ENCODE peak calls at places on chromosomes 1 and 21, in eight cellular contexts. I is RWPE2; V is GM04504; E is hippocampal formation; L is Ammon's horn; T is ACHN; P is NCI-H1092 treated with DMSO at 0.1 percent for 48 hours; N is stimulated activated CD4-positive, alpha-beta T cell treated with anti-CD3 and anti-CD28 coated beads, TNF-alpha, amount 100 ng/mL, for 1 hour. J is an unnamed sample.
A peak's percentile ranks its signal among the peaks of the same experiment; 100 is the strongest.

GRCh38 chr1:226446058-226446457 is 38.2 kb upstream of the PARP1 start:
- DNase-seq in I (no peak), V (no peak), E (no peak), L (no peak), T (no peak), P (no peak), N (no peak), J (no peak)

GRCh38 chr21:41640756-41641509 is 125.9 kb downstream of the RIPK4 start:
- DNase-seq in I (no peak), V (no peak), E (no peak), L (no peak), T (no peak), P (no peak), N (no peak), J (no peak)

GRCh38 chr1:46310321-46310720 is 6.8 kb downstream of the UQCRH start:
- DNase-seq in I (no peak), V (no peak), E (no peak), L (no peak), T (no peak), P (no peak), N (no peak), J (no peak)

GRCh38 chr1:221335161-221336101 is 406.5 kb downstream of the DUSP10 start:
- DNase-seq in I (no peak), V (peak; percentile 94), E (peak; percentile 67), L (peak; percentile 81), T (no peak), P (no peak), N (no peak), J (peak; percentile 67)

GRCh38 chr1:7329868-7330615 is 441.1 kb upstream of the VAMP3 start:
- DNase-seq in I (no peak), V (no peak), E (no peak), L (no peak), T (no peak), P (no peak), N (no peak), J (no peak)

GRCh38 chr1:102640872-102641271 is 467.4 kb downstream of the COL11A1 start:
- DNase-seq in I (no peak), V (no peak), E (no peak), L (no peak), T (no peak), P (no peak), N (no peak), J (peak; percentile 49)

GRCh38 chr21:42051788-42052187 is 19.3 kb upstream of the UMODL1 start:
- DNase-seq in I (no peak), V (no peak), E (no peak), L (no peak), T (no peak), P (no peak), N (no peak), J (no peak)

GRCh38 chr1:222276062-222276461 is 271.8 kb downstream of the HHIPL2 start:
- DNase-seq in I (no peak), V (no peak), E (no peak), L (peak; percentile 58), T (no peak), P (peak; percentile 96), N (no peak), J (no peak)

GRCh38 chr1:79293611-79294010 is 287.1 kb upstream of the ADGRL4 start:
- DNase-seq in I (no peak), V (no peak), E (no peak), L (no peak), T (no peak), P (no peak), N (no peak), J (no peak)

GRCh38 chr21:29648710-29649240 is 291.0 kb downstream of the GRIK1 start:
- DNase-seq in I (no peak), V (no peak), E (no peak), L (no peak), T (no peak), P (no peak), N (no peak), J (no peak)

GRCh38 chr1:33339413-33339812 is 18.5 kb upstream of the A3GALT2 start:
- DNase-seq in I (no peak), V (no peak), E (no peak), L (peak; percentile 59), T (no peak), P (no peak), N (no peak), J (no peak)

GRCh38 chr1:17272066-17272465 is 23.2 kb downstream of the PADI3 start:
- DNase-seq in I (no peak), V (no peak), E (no peak), L (no peak), T (no peak), P (no peak), N (no peak), J (no peak)

GRCh38 chr1:56189946-56190920 is 389.1 kb downstream of the PLPP3 start:
- DNase-seq in I (no peak), V (no peak), E (no peak), L (peak; percentile 27), T (no peak), P (no peak), N (no peak), J (no peak)

GRCh38 chr1:215526147-215526845 is 40.8 kb upstream of the KCTD3 start:
- DNase-seq in I (no peak), V (no peak), E (no peak), L (peak; percentile 73), T (peak; percentile 69), P (peak; percentile 57), N (no peak), J (peak; percentile 38)

GRCh38 chr1:67532452-67533216 is 102.4 kb upstream of the SERBP1 start:
- DNase-seq in I (no peak), V (peak; percentile 61), E (no peak), L (peak; percentile 89), T (peak; percentile 65), P (peak; percentile 53), N (no peak), J (peak; percentile 61)

GRCh38 chr1:221712776-221713431 is 29.0 kb downstream of the DUSP10 start:
- DNase-seq in I (no peak), V (no peak), E (no peak), L (no peak), T (no peak), P (no peak), N (peak; percentile 20), J (no peak)

GRCh38 chr1:223355699-223356098 is 8.3 kb downstream of the SUSD4 start:
- DNase-seq in I (no peak), V (no peak), E (no peak), L (no peak), T (no peak), P (no peak), N (no peak), J (no peak)